ENCODE peak calls at places on chromosomes 12 and 14, in four cellular contexts. S, L, G and U are unnamed samples.
A peak's percentile ranks its signal among the peaks of the same experiment; 100 is the strongest.

GRCh38 chr14:22977684-22978486 is 4.5 kb downstream of the AJUBA start:
- DNase-seq in S (no peak), L (no peak), G (peak; percentile 83), U (peak; percentile 76)

GRCh38 chr14:50920482-50921225 is 23.6 kb downstream of the PYGL start:
- DNase-seq in S (no peak), L (no peak), G (no peak), U (no peak)

GRCh38 chr12:112843272-112843671 is 51.7 kb downstream of the RPH3A start:
- DNase-seq in S (no peak), L (peak; percentile 26), G (no peak), U (no peak)

GRCh38 chr14:49962616-49963015 is 69.7 kb downstream of the ARF6 start:
- DNase-seq in S (peak; percentile 58), L (no peak), G (no peak), U (no peak)

GRCh38 chr12:1217191-1217949 is 226.3 kb downstream of the ERC1 start:
- DNase-seq in S (no peak), L (peak; percentile 24), G (no peak), U (no peak)

GRCh38 chr12:42696424-42697149 is 107.0 kb upstream of the PRICKLE1 start:
- DNase-seq in S (no peak), L (no peak), G (peak; percentile 34), U (no peak)

GRCh38 chr12:7079826-7080125 is 12.5 kb downstream of the C1R start:
- DNase-seq in S (no peak), L (no peak), G (no peak), U (no peak)

GRCh38 chr14:31291210-31291609 is 83.6 kb upstream of the HECTD1 start:
- DNase-seq in S (no peak), L (no peak), G (no peak), U (no peak)

GRCh38 chr14:74655597-74656389 is 43.8 kb upstream of the LTBP2 start:
- DNase-seq in S (no peak), L (no peak), G (no peak), U (no peak)

GRCh38 chr12:64679487-64679983 is 69.2 kb downstream of the RASSF3 start:
- DNase-seq in S (no peak), L (peak; percentile 76), G (peak; percentile 45), U (no peak)

GRCh38 chr12:122793685-122794106 is 19.3 kb downstream of the CCDC62 start:
- DNase-seq in S (peak; percentile 68), L (peak; percentile 32), G (no peak), U (no peak)

GRCh38 chr12:31756977-31757420 is 28.2 kb upstream of the AMN1 start:
- DNase-seq in S (no peak), L (no peak), G (no peak), U (no peak)

GRCh38 chr12:115598827-115599226 is 678.7 kb downstream of the MED13L start:
- DNase-seq in S (no peak), L (no peak), G (no peak), U (no peak)